ENCODE peak calls at places on chromosomes 16 and 17, in five cellular contexts. One of them, this sample, is unnamed.
A peak's percentile ranks its signal among the peaks of the same experiment; 100 is the strongest.

GRCh38 chr16:10088380-10088793 is 93.8 kb downstream of the GRIN2A start:
- DNase-seq in effector memory CD4-positive, alpha-beta T cell: no peak
- DNase-seq in SJSA1: no peak
- DNase-seq in brain microvascular endothelial cell: no peak
- DNase-seq in thoracic aorta: no peak
- DNase-seq in this sample: peak; percentile 36

GRCh38 chr16:84992700-84993075 is 18.6 kb downstream of the ZDHHC7 start:
- DNase-seq in effector memory CD4-positive, alpha-beta T cell: no peak
- DNase-seq in SJSA1: no peak
- DNase-seq in brain microvascular endothelial cell: no peak
- DNase-seq in thoracic aorta: no peak
- DNase-seq in this sample: peak; percentile 19

GRCh38 chr17:69344939-69345338 is 18.0 kb upstream of the ABCA5 start:
- DNase-seq in effector memory CD4-positive, alpha-beta T cell: no peak
- DNase-seq in SJSA1: no peak
- DNase-seq in brain microvascular endothelial cell: no peak
- DNase-seq in thoracic aorta: no peak
- DNase-seq in this sample: no peak

GRCh38 chr16:50901062-50901461 is 159.2 kb downstream of the CYLD start:
- DNase-seq in effector memory CD4-positive, alpha-beta T cell: no peak
- DNase-seq in SJSA1: no peak
- DNase-seq in brain microvascular endothelial cell: no peak
- DNase-seq in thoracic aorta: no peak
- DNase-seq in this sample: no peak

GRCh38 chr16:2008009-2008526 is 1.6 kb downstream of the ZNF598 start:
- DNase-seq in effector memory CD4-positive, alpha-beta T cell: no peak
- DNase-seq in SJSA1: no peak
- DNase-seq in brain microvascular endothelial cell: no peak
- DNase-seq in thoracic aorta: no peak
- DNase-seq in this sample: peak; percentile 39

GRCh38 chr17:73643846-73644144 is 450 bp downstream of the SDK2 start:
- DNase-seq in effector memory CD4-positive, alpha-beta T cell: no peak
- DNase-seq in SJSA1: no peak
- DNase-seq in brain microvascular endothelial cell: no peak
- DNase-seq in thoracic aorta: no peak
- DNase-seq in this sample: no peak

GRCh38 chr16:81910366-81910885 is 100.8 kb downstream of the SDR42E1 start:
- DNase-seq in effector memory CD4-positive, alpha-beta T cell: no peak
- DNase-seq in SJSA1: no peak
- DNase-seq in brain microvascular endothelial cell: no peak
- DNase-seq in thoracic aorta: no peak
- DNase-seq in this sample: no peak

GRCh38 chr17:55348749-55349354 is 72.8 kb downstream of the MMD start:
- DNase-seq in effector memory CD4-positive, alpha-beta T cell: peak; percentile 29
- DNase-seq in SJSA1: peak; percentile 45
- DNase-seq in brain microvascular endothelial cell: peak; percentile 38
- DNase-seq in thoracic aorta: no peak
- DNase-seq in this sample: peak; percentile 60

GRCh38 chr17:65170839-65171238 is 33.7 kb downstream of the RGS9 start:
- DNase-seq in effector memory CD4-positive, alpha-beta T cell: no peak
- DNase-seq in SJSA1: peak; percentile 70
- DNase-seq in brain microvascular endothelial cell: peak; percentile 68
- DNase-seq in thoracic aorta: no peak
- DNase-seq in this sample: peak; percentile 65

GRCh38 chr17:59893617-59894100 is 738 bp downstream of the RPS6KB1 start:
- DNase-seq in effector memory CD4-positive, alpha-beta T cell: no peak
- DNase-seq in SJSA1: peak; percentile 57
- DNase-seq in brain microvascular endothelial cell: peak; percentile 7
- DNase-seq in thoracic aorta: no peak
- DNase-seq in this sample: peak; percentile 23

GRCh38 chr17:63476857-63477470 is at the start of gene ACE:
- DNase-seq in effector memory CD4-positive, alpha-beta T cell: peak; percentile 20
- DNase-seq in SJSA1: no peak
- DNase-seq in brain microvascular endothelial cell: no peak
- DNase-seq in thoracic aorta: no peak
- DNase-seq in this sample: no peak

GRCh38 chr16:12545792-12546342 is 257.8 kb downstream of the CPPED1 start:
- DNase-seq in effector memory CD4-positive, alpha-beta T cell: no peak
- DNase-seq in SJSA1: no peak
- DNase-seq in brain microvascular endothelial cell: no peak
- DNase-seq in thoracic aorta: no peak
- DNase-seq in this sample: no peak

GRCh38 chr17:3905017-3905486 is 11.2 kb downstream of the P2RX1 start:
- DNase-seq in effector memory CD4-positive, alpha-beta T cell: no peak
- DNase-seq in SJSA1: no peak
- DNase-seq in brain microvascular endothelial cell: no peak
- DNase-seq in thoracic aorta: no peak
- DNase-seq in this sample: no peak

GRCh38 chr16:26765087-26765486 is 301.6 kb upstream of the C16orf82 start:
- DNase-seq in effector memory CD4-positive, alpha-beta T cell: no peak
- DNase-seq in SJSA1: no peak
- DNase-seq in brain microvascular endothelial cell: no peak
- DNase-seq in thoracic aorta: no peak
- DNase-seq in this sample: no peak

GRCh38 chr17:17343160-17343735 is 40.1 kb downstream of the NT5M start:
- DNase-seq in effector memory CD4-positive, alpha-beta T cell: no peak
- DNase-seq in SJSA1: no peak
- DNase-seq in brain microvascular endothelial cell: no peak
- DNase-seq in thoracic aorta: no peak
- DNase-seq in this sample: no peak

GRCh38 chr16:11325404-11326083 is 19.7 kb upstream of the RMI2 start:
- DNase-seq in effector memory CD4-positive, alpha-beta T cell: no peak
- DNase-seq in SJSA1: no peak
- DNase-seq in brain microvascular endothelial cell: no peak
- DNase-seq in thoracic aorta: no peak
- DNase-seq in this sample: no peak

GRCh38 chr17:81537343-81537855 is 9.2 kb downstream of the FSCN2 start:
- DNase-seq in effector memory CD4-positive, alpha-beta T cell: no peak
- DNase-seq in SJSA1: peak; percentile 34
- DNase-seq in brain microvascular endothelial cell: no peak
- DNase-seq in thoracic aorta: no peak
- DNase-seq in this sample: no peak

GRCh38 chr16:54347961-54348360 is 61.4 kb upstream of the IRX3 start:
- DNase-seq in effector memory CD4-positive, alpha-beta T cell: no peak
- DNase-seq in SJSA1: no peak
- DNase-seq in brain microvascular endothelial cell: no peak
- DNase-seq in thoracic aorta: no peak
- DNase-seq in this sample: no peak

GRCh38 chr17:55116440-55116914 is 147.9 kb downstream of the STXBP4 start:
- DNase-seq in effector memory CD4-positive, alpha-beta T cell: no peak
- DNase-seq in SJSA1: no peak
- DNase-seq in brain microvascular endothelial cell: no peak
- DNase-seq in thoracic aorta: no peak
- DNase-seq in this sample: no peak

GRCh38 chr17:51046527-51047384 is 73.9 kb downstream of the SPAG9 start:
- DNase-seq in effector memory CD4-positive, alpha-beta T cell: no peak
- DNase-seq in SJSA1: peak; percentile 71
- DNase-seq in brain microvascular endothelial cell: peak; percentile 85
- DNase-seq in thoracic aorta: no peak
- DNase-seq in this sample: peak; percentile 96

GRCh38 chr17:330993-331701 is 21.5 kb downstream of the RPH3AL start:
- DNase-seq in effector memory CD4-positive, alpha-beta T cell: no peak
- DNase-seq in SJSA1: no peak
- DNase-seq in brain microvascular endothelial cell: no peak
- DNase-seq in thoracic aorta: no peak
- DNase-seq in this sample: no peak

GRCh38 chr16:22424161-22424937 is 49.9 kb upstream of the CDR2 start:
- DNase-seq in effector memory CD4-positive, alpha-beta T cell: no peak
- DNase-seq in SJSA1: peak; percentile 40
- DNase-seq in brain microvascular endothelial cell: no peak
- DNase-seq in thoracic aorta: peak; percentile 25
- DNase-seq in this sample: no peak

GRCh38 chr17:19378416-19379293 is at the start of gene MAPK7:
- DNase-seq in effector memory CD4-positive, alpha-beta T cell: no peak
- DNase-seq in SJSA1: no peak
- DNase-seq in brain microvascular endothelial cell: no peak
- DNase-seq in thoracic aorta: no peak
- DNase-seq in this sample: no peak

GRCh38 chr16:70269471-70269870 is 17.7 kb upstream of the EXOSC6 start:
- DNase-seq in effector memory CD4-positive, alpha-beta T cell: no peak
- DNase-seq in SJSA1: no peak
- DNase-seq in brain microvascular endothelial cell: no peak
- DNase-seq in thoracic aorta: no peak
- DNase-seq in this sample: no peak

DNA sequence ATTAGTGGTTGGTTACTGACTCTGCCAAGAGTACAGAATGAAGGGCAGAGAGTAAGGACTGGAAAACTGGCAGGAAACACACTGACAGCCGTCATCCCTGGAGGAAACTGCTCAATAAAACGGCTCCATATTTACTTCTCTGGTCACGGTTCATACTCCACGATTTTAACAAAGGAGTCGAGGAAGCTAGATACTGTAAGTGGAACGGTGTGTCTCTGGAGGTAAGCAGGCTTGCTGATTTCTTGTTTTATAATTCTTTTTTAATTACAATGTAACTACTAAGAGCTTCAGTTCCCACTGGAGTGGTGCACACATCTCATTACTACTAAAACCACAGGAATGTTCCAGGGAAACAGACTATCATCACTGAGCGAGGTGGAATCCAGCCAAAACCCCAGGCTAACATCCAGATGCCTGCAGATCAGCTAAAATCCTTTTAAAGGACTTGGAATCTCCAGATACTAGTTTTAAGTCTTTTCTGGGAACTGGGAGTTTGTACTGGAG is 17.8 kb downstream of the SERPINF1 start:
- DNase-seq in effector memory CD4-positive, alpha-beta T cell: no peak
- DNase-seq in SJSA1: peak; percentile 80
- DNase-seq in brain microvascular endothelial cell: peak; percentile 94
- DNase-seq in thoracic aorta: no peak
- DNase-seq in this sample: peak; percentile 98
- H3K4me3 ChIP-seq in effector memory CD4-positive, alpha-beta T cell: no peak overlapping the region
- H3K4me3 ChIP-seq in SJSA1: no peak overlapping the region
- H3K4me3 ChIP-seq in brain microvascular endothelial cell: peak overlapping the region; percentile 1
- H3K4me3 ChIP-seq in thoracic aorta: peak overlapping the region; percentile 35
- H3K4me3 ChIP-seq in this sample: no peak overlapping the region

GRCh38 chr17:6070895-6071511 is 824 bp downstream of the WSCD1 start:
- DNase-seq in effector memory CD4-positive, alpha-beta T cell: no peak
- DNase-seq in SJSA1: no peak
- DNase-seq in brain microvascular endothelial cell: no peak
- DNase-seq in thoracic aorta: no peak
- DNase-seq in this sample: peak; percentile 15
- H3K4me3 ChIP-seq in effector memory CD4-positive, alpha-beta T cell: no peak overlapping the region
- H3K4me3 ChIP-seq in SJSA1: no peak overlapping the region
- H3K4me3 ChIP-seq in brain microvascular endothelial cell: peak overlapping the region; percentile 9
- H3K4me3 ChIP-seq in thoracic aorta: peak overlapping the region; percentile 79
- H3K4me3 ChIP-seq in this sample: peak overlapping the region; percentile 43

GRCh38 chr16:685967-686366 is 1.8 kb upstream of the JMJD8 start:
- DNase-seq in effector memory CD4-positive, alpha-beta T cell: no peak
- DNase-seq in SJSA1: peak; percentile 41
- DNase-seq in brain microvascular endothelial cell: no peak
- DNase-seq in thoracic aorta: no peak
- DNase-seq in this sample: peak; percentile 36

GRCh38 chr16:689175-689897 is 862 bp downstream of the WDR24 start:
- DNase-seq in effector memory CD4-positive, alpha-beta T cell: no peak
- DNase-seq in SJSA1: no peak
- DNase-seq in brain microvascular endothelial cell: no peak
- DNase-seq in thoracic aorta: no peak
- DNase-seq in this sample: no peak

GRCh38 chr16:684961-685696 is 995 bp upstream of the JMJD8 start:
- DNase-seq in effector memory CD4-positive, alpha-beta T cell: no peak
- DNase-seq in SJSA1: no peak
- DNase-seq in brain microvascular endothelial cell: no peak
- DNase-seq in thoracic aorta: no peak
- DNase-seq in this sample: no peak

GRCh38 chr16:686459-687260 is 2.5 kb upstream of the JMJD8 start:
- DNase-seq in effector memory CD4-positive, alpha-beta T cell: no peak
- DNase-seq in SJSA1: no peak
- DNase-seq in brain microvascular endothelial cell: no peak
- DNase-seq in thoracic aorta: no peak
- DNase-seq in this sample: no peak

DNA sequence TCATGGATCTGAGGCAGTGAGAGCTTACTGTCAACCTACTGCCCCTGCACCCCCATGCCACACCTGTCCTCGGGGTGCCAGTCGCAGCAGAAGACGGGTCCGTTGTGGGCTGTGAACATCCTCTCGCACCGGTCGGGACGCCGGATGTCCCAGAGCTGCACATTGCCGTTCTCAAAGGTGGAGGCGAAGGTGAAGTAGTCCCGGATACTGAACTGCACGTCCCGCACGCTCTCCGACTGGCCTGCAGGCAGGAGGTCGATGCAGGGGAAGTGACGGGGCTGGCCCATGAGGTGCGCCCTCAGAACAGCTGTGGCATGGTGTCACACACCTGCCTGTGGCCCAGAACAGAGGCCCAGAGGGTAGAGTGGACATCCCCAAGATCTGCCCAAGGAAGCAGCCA is 2.7 kb downstream of the WDR24 start:
- DNase-seq in effector memory CD4-positive, alpha-beta T cell: no peak
- DNase-seq in SJSA1: no peak
- DNase-seq in brain microvascular endothelial cell: no peak
- DNase-seq in thoracic aorta: no peak
- DNase-seq in this sample: no peak
- H3K4me3 ChIP-seq in effector memory CD4-positive, alpha-beta T cell: no peak overlapping the region
- H3K4me3 ChIP-seq in SJSA1: no peak overlapping the region
- H3K4me3 ChIP-seq in brain microvascular endothelial cell: no peak overlapping the region
- H3K4me3 ChIP-seq in thoracic aorta: no peak overlapping the region
- H3K4me3 ChIP-seq in this sample: no peak overlapping the region

GRCh38 chr16:86651013-86651627 is 72.8 kb downstream of the FOXL1 start:
- DNase-seq in effector memory CD4-positive, alpha-beta T cell: no peak
- DNase-seq in SJSA1: no peak
- DNase-seq in brain microvascular endothelial cell: no peak
- DNase-seq in thoracic aorta: no peak
- DNase-seq in this sample: no peak
- H3K4me3 ChIP-seq in effector memory CD4-positive, alpha-beta T cell: no peak overlapping the region
- H3K4me3 ChIP-seq in SJSA1: no peak overlapping the region
- H3K4me3 ChIP-seq in brain microvascular endothelial cell: no peak overlapping the region
- H3K4me3 ChIP-seq in thoracic aorta: no peak overlapping the region
- H3K4me3 ChIP-seq in this sample: no peak overlapping the region

DNA sequence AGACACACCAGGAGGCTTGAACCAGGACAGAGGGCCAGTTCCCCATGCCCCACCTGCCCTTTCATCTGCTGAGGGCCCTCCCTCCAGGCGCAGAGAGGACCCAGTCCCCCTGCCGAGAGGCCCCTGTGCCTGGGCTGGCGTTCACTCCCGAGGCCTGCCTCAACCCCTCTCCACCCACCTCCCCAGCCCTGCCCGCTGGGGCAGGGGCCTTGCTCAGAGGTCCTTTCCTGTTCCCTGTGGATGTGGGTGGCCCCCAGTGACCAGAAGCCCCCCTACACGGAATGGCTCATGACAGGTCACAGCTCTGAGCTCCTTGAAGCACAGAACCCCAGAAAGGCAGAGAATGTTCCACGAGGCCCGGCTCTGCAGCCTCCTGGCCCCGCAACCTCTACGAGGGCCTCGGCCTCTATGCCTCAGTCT is 6.7 kb downstream of the TMC6 start:
- DNase-seq in effector memory CD4-positive, alpha-beta T cell: no peak
- DNase-seq in SJSA1: no peak
- DNase-seq in brain microvascular endothelial cell: no peak
- DNase-seq in thoracic aorta: no peak
- DNase-seq in this sample: no peak
- H3K4me3 ChIP-seq in effector memory CD4-positive, alpha-beta T cell: peak overlapping the region; percentile 46
- H3K4me3 ChIP-seq in SJSA1: no peak overlapping the region
- H3K4me3 ChIP-seq in brain microvascular endothelial cell: no peak overlapping the region
- H3K4me3 ChIP-seq in thoracic aorta: no peak overlapping the region
- H3K4me3 ChIP-seq in this sample: no peak overlapping the region

This sample was measured in astrocyte of the spinal cord.